ENCODE peak calls at places on chromosome 11, in six cellular contexts. Z is activated T-cell treated with anti-CD3 and anti-CD28 coated beads for 48 hours, O is HAP-1, H is T-helper 1 cell, I is upper lobe of right lung, N is NCI-H460. X is an unnamed sample.

GRCh38 chr11:124760205-124760652 is 1.9 kb downstream of the ESAM start:
- DNase-seq in N (no peak), I (peak), Z (no peak), O (no peak), H (no peak), X (no peak)

GRCh38 chr11:111378773-111379499 is at the start of gene POU2AF1:
- DNase-seq in N (no peak), I (no peak), H (peak), O (no peak), Z (peak), X (no peak)

GRCh38 chr11:68839953-68840641 is 1.6 kb downstream of the CPT1A start:
- DNase-seq in Z (no peak), H (no peak), O (peak), N (no peak), I (no peak), X (no peak)

GRCh38 chr11:69160296-69161116 is 4.8 kb downstream of the SMIM38 start:
- DNase-seq in O (no peak), N (no peak), Z (no peak), H (no peak), I (peak), X (no peak)

GRCh38 chr11:1888347-1888753 is 3.3 kb downstream of the PRR33 start:
- DNase-seq in N (no peak), I (no peak), H (no peak), Z (no peak), O (no peak), X (no peak)

GRCh38 chr11:48002565-48002964 is 22.2 kb downstream of the PTPRJ start:
- DNase-seq in I (no peak), Z (no peak), H (no peak), N (no peak), O (no peak), X (peak)

GRCh38 chr11:76663461-76663760 is 7.1 kb downstream of the LRRC32 start:
- DNase-seq in N (no peak), I (peak), O (no peak), Z (no peak), H (no peak), X (no peak)

GRCh38 chr11:5736396-5736795 is at the start of gene OR56B1:
- DNase-seq in I (no peak), H (no peak), N (no peak), Z (no peak), O (no peak), X (no peak)

GRCh38 chr11:95485115-95485900 is 254.3 kb upstream of the SESN3 start:
- DNase-seq in H (no peak), I (no peak), Z (no peak), O (peak), N (no peak), X (no peak)

GRCh38 chr11:35792148-35792845 is 129.7 kb downstream of the TRIM44 start:
- DNase-seq in O (no peak), I (no peak), Z (no peak), H (no peak), N (no peak), X (no peak)

GRCh38 chr11:69716099-69716498 is 12.3 kb upstream of the FGF19 start:
- DNase-seq in I (no peak), O (no peak), N (no peak), H (no peak), Z (no peak), X (no peak)

GRCh38 chr11:81420668-81421550 is 1312.8 kb downstream of the FAM181B start:
- DNase-seq in Z (no peak), H (no peak), N (no peak), I (no peak), O (no peak), X (no peak)

GRCh38 chr11:122721964-122722266 is 66.4 kb downstream of the UBASH3B start:
- DNase-seq in N (no peak), Z (no peak), O (no peak), H (no peak), I (no peak), X (no peak)

GRCh38 chr11:27317751-27318150 is 45.3 kb downstream of the CCDC34 start:
- DNase-seq in O (no peak), Z (no peak), N (no peak), I (no peak), H (no peak), X (no peak)

GRCh38 chr11:19276859-19277808 is 36.4 kb upstream of the E2F8 start:
- DNase-seq in O (no peak), Z (no peak), N (peak), H (no peak), I (no peak), X (no peak)

X was measured in lower lobe of right lung.